ENCODE peak calls at places on chromosomes 4 and X, in eight cellular contexts. Z is mesendoderm, N is tibial artery, H is lower lobe of right lung, Q is adipocyte, K is MM.1S, U is colonic mucosa, J is pancreas. O is an unnamed sample.

GRCh38 chr4:73815145-73815544 is 21.3 kb upstream of the CXCL6 start:
- DNase-seq in J (no peak), Q (no peak), K (peak; percentile 83), U (no peak), Z (no peak), H (no peak), N (no peak), O (no peak)

GRCh38 chrX:120791013-120791643 is 84.5 kb downstream of the CT47B1 start:
- DNase-seq in J (peak; percentile 69), H (no peak), Z (peak; percentile 2), N (peak; percentile 55), K (no peak), U (peak; percentile 18), Q (peak; percentile 79), O (peak; percentile 74)

GRCh38 chr4:89751416-89751815 is 85.5 kb downstream of the SNCA start:
- DNase-seq in U (no peak), Z (no peak), K (no peak), Q (no peak), H (no peak), N (no peak), J (no peak), O (no peak)

GRCh38 chr4:3223986-3224748 is 24.8 kb upstream of the MSANTD1 start:
- DNase-seq in J (no peak), N (no peak), U (no peak), H (peak; percentile 28), Z (no peak), Q (no peak), K (no peak), O (no peak)

GRCh38 chrX:42290608-42291007 is 367.3 kb upstream of the CASK start:
- DNase-seq in K (no peak), Z (peak; percentile 40), Q (peak; percentile 0), J (no peak), N (no peak), H (no peak), U (no peak), O (no peak)

GRCh38 chrX:45767021-45767491 is 566.4 kb upstream of the DIPK2B start:
- DNase-seq in Q (peak; percentile 69), U (no peak), Z (no peak), J (no peak), K (no peak), H (no peak), N (no peak), O (no peak)

GRCh38 chrX:103446665-103447302 is 70.4 kb downstream of the BEX3 start:
- DNase-seq in H (no peak), Z (peak; percentile 87), J (no peak), U (no peak), K (no peak), N (no peak), Q (no peak), O (no peak)

GRCh38 chrX:131827935-131828334 is 195.2 kb upstream of the STK26 start:
- DNase-seq in U (no peak), Q (peak; percentile 23), N (no peak), H (no peak), J (no peak), K (peak; percentile 87), Z (peak; percentile 82), O (no peak)

GRCh38 chrX:68440940-68441339 is 7.6 kb upstream of the OPHN1 start:
- DNase-seq in K (no peak), Z (no peak), J (peak; percentile 76), Q (peak; percentile 71), U (peak; percentile 83), H (no peak), N (peak; percentile 50), O (peak; percentile 85)

GRCh38 chr4:79788884-79789283 is 284.1 kb downstream of the ANTXR2 start:
- DNase-seq in H (no peak), J (no peak), Q (no peak), N (no peak), K (no peak), U (no peak), Z (peak; percentile 7), O (no peak)

GRCh38 chrX:471239-471638 is 84.5 kb upstream of the PPP2R3B start:
- DNase-seq in Q (peak; percentile 11), H (no peak), N (no peak), K (no peak), U (no peak), Z (no peak), J (no peak), O (no peak)

GRCh38 chrX:130165703-130166502 is at the start of gene AIFM1:
- DNase-seq in J (peak; percentile 90), N (peak; percentile 86), K (peak; percentile 91), Z (peak; percentile 96), Q (peak; percentile 92), H (peak; percentile 94), U (peak; percentile 89), O (peak; percentile 93)

GRCh38 chrX:26915064-26915463 is 548.1 kb downstream of the PPP4R3C start:
- DNase-seq in Q (no peak), Z (no peak), K (no peak), J (no peak), U (no peak), N (no peak), H (no peak), O (no peak)

GRCh38 chr4:111649308-111649707 is 495.9 kb upstream of the FAM241A start:
- DNase-seq in Q (no peak), N (no peak), H (no peak), J (no peak), K (peak; percentile 49), Z (peak; percentile 34), U (no peak), O (no peak)
- H3K4me1 ChIP-seq in Q (no peaks in the 10 kb centered on the region), N (no peaks in the 10 kb centered on the region), H (no peaks in the 10 kb centered on the region), J (no peaks in the 10 kb centered on the region), K (no peaks in the 10 kb centered on the region), Z (peaks cover 11% of the 10 kb centered on the region), U (no peaks in the 10 kb centered on the region), O (no peaks in the 10 kb centered on the region)

GRCh38 chr4:6324461-6324998 is 54.9 kb downstream of the WFS1 start:
- DNase-seq in H (no peak), N (no peak), J (no peak), Q (no peak), K (no peak), U (no peak), Z (no peak), O (no peak)
- H3K4me3 ChIP-seq in H (no peak overlapping the region), N (no peak overlapping the region), J (no peak overlapping the region), Q (no peak overlapping the region), K (no peak overlapping the region), U (no peak overlapping the region), Z (no peak overlapping the region), O (no peak overlapping the region)

GRCh38 chr4:83585982-83586508 is 50.1 kb downstream of the GPAT3 start:
- DNase-seq in Q (no peak), U (no peak), N (no peak), H (no peak), Z (no peak), K (no peak), J (no peak), O (no peak)
- H3K27me3 ChIP-seq in Q (no peaks in the 10 kb centered on the region), U (no peaks in the 10 kb centered on the region), N (no peaks in the 10 kb centered on the region), H (no peaks in the 10 kb centered on the region), Z (no peaks in the 10 kb centered on the region), K (no peaks in the 10 kb centered on the region), J (no peaks in the 10 kb centered on the region), O (no peaks in the 10 kb centered on the region)

GRCh38 chrX:7261672-7262332 is 113.8 kb upstream of the PUDP start:
- DNase-seq in K (peak; percentile 27), Z (no peak), Q (no peak), U (no peak), N (no peak), H (no peak), J (no peak), O (no peak)

GRCh38 chrX:7264399-7264798 is 116.4 kb upstream of the PUDP start:
- DNase-seq in J (no peak), Z (no peak), U (no peak), H (no peak), K (no peak), N (no peak), Q (no peak), O (no peak)

GRCh38 chrX:7263961-7264360 is 116.0 kb upstream of the PUDP start:
- DNase-seq in Z (no peak), H (no peak), J (no peak), N (no peak), Q (no peak), K (no peak), U (no peak), O (no peak)

GRCh38 chrX:7262551-7262950 is 114.6 kb upstream of the PUDP start:
- DNase-seq in N (no peak), Z (no peak), Q (no peak), U (no peak), H (no peak), K (no peak), J (no peak), O (no peak)

DNA sequence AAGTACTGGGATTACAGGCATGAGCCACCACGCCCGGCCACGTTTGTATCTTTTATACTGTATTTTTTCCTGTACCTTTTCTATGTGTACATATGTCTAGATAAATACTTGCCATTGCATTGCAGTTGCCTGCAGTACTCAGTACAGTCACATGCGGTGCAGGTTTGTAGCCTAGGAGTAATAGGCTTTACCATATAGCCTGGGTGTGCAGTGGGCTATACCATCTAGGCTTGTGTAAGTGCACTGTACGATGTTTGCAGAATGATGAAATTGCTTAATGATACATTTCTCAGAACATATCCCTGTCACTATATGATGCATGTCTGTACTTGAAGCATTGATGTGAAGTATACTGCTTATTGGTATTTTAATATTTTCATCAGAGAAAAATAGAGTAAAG is 115.4 kb upstream of the PUDP start:
- DNase-seq in H (no peak), J (no peak), K (no peak), Z (no peak), Q (no peak), N (no peak), U (no peak), O (no peak)
- H3K4me1 ChIP-seq in H (no peaks in the 10 kb centered on the region), J (no peaks in the 10 kb centered on the region), K (no peaks in the 10 kb centered on the region), Z (no peaks in the 10 kb centered on the region), Q (no peaks in the 10 kb centered on the region), N (no peaks in the 10 kb centered on the region), U (no peaks in the 10 kb centered on the region), O (no peaks in the 10 kb centered on the region)

GRCh38 chrX:11266329-11266830 is 26.8 kb upstream of the AMELX start:
- DNase-seq in J (no peak), N (no peak), U (no peak), Q (no peak), H (no peak), Z (no peak), K (no peak), O (no peak)

GRCh38 chrX:11267311-11267910 is 25.8 kb upstream of the AMELX start:
- DNase-seq in N (no peak), Z (peak; percentile 0), Q (no peak), K (no peak), H (no peak), U (no peak), J (no peak), O (no peak)

GRCh38 chrX:11265352-11265751 is 27.9 kb upstream of the AMELX start:
- DNase-seq in U (no peak), N (no peak), Z (no peak), J (no peak), Q (no peak), H (no peak), K (no peak), O (no peak)

GRCh38 chrX:11261260-11261659 is 32.0 kb upstream of the AMELX start:
- DNase-seq in Q (peak; percentile 71), Z (no peak), J (no peak), N (no peak), U (no peak), K (no peak), H (no peak), O (no peak)

DNA sequence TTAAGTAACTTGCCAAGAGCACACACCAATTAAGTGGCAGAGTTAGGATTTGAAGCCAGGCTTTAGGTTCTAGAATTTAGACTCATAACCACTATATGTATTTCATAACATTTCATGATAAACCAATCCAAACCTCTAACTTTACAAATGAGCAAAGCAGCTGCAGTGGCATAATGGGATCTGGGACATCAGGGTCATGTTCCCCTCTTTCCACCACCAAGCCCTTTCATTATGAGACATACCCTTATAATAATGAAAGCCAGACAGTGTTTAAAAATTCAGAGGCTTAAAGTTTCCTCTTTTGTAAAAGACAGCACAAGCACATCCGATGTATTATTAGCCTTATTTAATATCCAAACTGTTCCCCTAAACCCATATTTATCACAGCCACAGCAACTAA is 28.3 kb upstream of the AMELX start:
- DNase-seq in Q (no peak), Z (no peak), N (no peak), K (no peak), H (no peak), U (no peak), J (no peak), O (no peak)
- H3K4me3 ChIP-seq in Q (peak overlapping the region; percentile 51), Z (no peak overlapping the region), N (no peak overlapping the region), K (no peak overlapping the region), H (peak overlapping the region; percentile 8), U (no peak overlapping the region), J (no peak overlapping the region), O (no peak overlapping the region)